ENCODE peak calls at places on chromosomes 1 and 21, in six cellular contexts. I, M, C, A, P and W are unnamed samples.

GRCh38 chr21:27110956-27111355 is 144.1 kb upstream of the ADAMTS5 start:
- DNase-seq in M (no peak), P (no peak), A (no peak), C (no peak), I (no peak), W (no peak)

GRCh38 chr1:243917863-243918565 is 68.0 kb upstream of the AKT3 start:
- DNase-seq in P (no peak), A (no peak), M (no peak), I (no peak), C (no peak), W (no peak)

GRCh38 chr1:116737020-116737854 is 17.0 kb upstream of the CD2 start:
- DNase-seq in C (peak; percentile 83), A (peak; percentile 18), P (peak; percentile 7), I (peak; percentile 10), M (peak; percentile 68), W (peak; percentile 76)

GRCh38 chr21:38376235-38376634 is 119.4 kb downstream of the KCNJ15 start:
- DNase-seq in I (no peak), M (no peak), C (no peak), P (no peak), A (no peak), W (no peak)

GRCh38 chr1:18946550-18947381 is 9.7 kb downstream of the IFFO2 start:
- DNase-seq in P (no peak), A (no peak), M (no peak), I (no peak), C (no peak), W (no peak)

GRCh38 chr21:17673261-17674020 is 60.7 kb upstream of the BTG3 start:
- DNase-seq in M (no peak), A (no peak), I (no peak), C (no peak), P (no peak), W (no peak)

GRCh38 chr1:154495496-154496273 is 6.3 kb upstream of the TDRD10 start:
- DNase-seq in P (no peak), M (no peak), C (no peak), A (no peak), I (no peak), W (no peak)

GRCh38 chr21:44892536-44893277 is 19.2 kb upstream of the PTTG1IP start:
- DNase-seq in C (peak; percentile 86), P (no peak), I (peak; percentile 26), M (peak; percentile 93), A (no peak), W (peak; percentile 81)

GRCh38 chr1:199311478-199312242 is 672.8 kb downstream of the PTPRC start:
- DNase-seq in I (no peak), C (no peak), M (no peak), A (no peak), P (no peak), W (no peak)

GRCh38 chr1:201461783-201462441 is 7.1 kb downstream of the PHLDA3 start:
- DNase-seq in I (peak; percentile 68), A (peak; percentile 71), P (peak; percentile 56), C (no peak), M (no peak), W (peak; percentile 89)

GRCh38 chr1:245837741-245838140 is 669.3 kb downstream of the SMYD3 start:
- DNase-seq in C (no peak), I (no peak), A (no peak), P (no peak), M (no peak), W (no peak)
- TF ChIP-seq SIN3A in C (no peak), I (no peak), A (no peak), P (no peak), M (no peak), W (no peak)

DNA sequence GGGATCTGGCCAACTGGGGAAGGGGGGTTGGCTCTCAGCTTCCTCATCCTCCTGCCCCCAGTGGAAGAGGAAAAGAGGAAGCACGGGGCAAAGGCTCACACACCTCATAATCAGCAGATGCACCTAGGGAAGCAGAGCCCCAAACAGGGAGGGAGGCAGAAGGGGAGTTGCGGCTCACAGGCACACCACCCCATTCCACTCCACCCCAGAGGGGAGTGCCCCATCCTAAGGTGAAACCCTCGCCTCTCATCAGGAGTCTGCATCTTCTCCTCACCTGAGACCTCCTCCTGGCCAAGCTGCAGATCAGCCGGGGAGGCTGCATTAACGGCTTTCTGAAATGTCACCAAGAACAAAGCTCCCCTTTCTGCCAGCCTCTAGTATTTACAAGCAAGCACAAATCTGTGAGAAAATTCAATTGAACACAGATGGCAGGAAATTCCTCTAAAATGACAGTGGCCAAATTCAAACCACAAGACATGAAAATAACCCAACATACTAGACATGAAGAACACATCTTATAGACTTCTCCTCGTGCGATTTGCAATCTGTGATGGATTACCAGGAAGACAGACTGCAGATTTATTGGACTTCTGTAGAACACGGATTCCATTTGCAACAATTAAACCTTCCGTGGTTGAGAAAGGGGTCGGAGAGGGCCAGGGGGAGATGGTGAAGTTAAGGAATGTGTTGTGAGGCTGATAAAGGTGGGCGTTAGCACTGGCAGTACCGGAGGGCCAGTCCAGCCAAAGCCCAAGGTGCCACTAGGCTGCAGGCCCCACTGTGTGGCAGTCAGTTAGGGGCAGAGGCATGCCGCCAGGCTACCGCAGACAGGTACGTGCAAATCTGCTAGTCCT is 82.7 kb downstream of the GLIS1 start:
- DNase-seq in I (no peak), P (no peak), C (peak; percentile 44), M (no peak), A (no peak), W (no peak)
- TF ChIP-seq SIN3A in I (no peak), P (no peak), C (no peak), M (no peak), A (no peak), W (no peak)

GRCh38 chr1:67307251-67308060 is at the start of gene IL12RB2:
- DNase-seq in A (no peak), I (no peak), C (peak; percentile 85), P (no peak), M (peak; percentile 61), W (no peak)
- TF ChIP-seq SIN3A in A (no peak), I (no peak), C (no peak), P (no peak), M (no peak), W (no peak)

GRCh38 chr1:114671939-114672275 is 2.1 kb upstream of the DENND2C start:
- DNase-seq in I (no peak), A (no peak), M (no peak), C (no peak), P (no peak), W (no peak)
- TF ChIP-seq SIN3A in I (no peak), A (no peak), M (no peak), C (no peak), P (no peak), W (no peak)

DNA sequence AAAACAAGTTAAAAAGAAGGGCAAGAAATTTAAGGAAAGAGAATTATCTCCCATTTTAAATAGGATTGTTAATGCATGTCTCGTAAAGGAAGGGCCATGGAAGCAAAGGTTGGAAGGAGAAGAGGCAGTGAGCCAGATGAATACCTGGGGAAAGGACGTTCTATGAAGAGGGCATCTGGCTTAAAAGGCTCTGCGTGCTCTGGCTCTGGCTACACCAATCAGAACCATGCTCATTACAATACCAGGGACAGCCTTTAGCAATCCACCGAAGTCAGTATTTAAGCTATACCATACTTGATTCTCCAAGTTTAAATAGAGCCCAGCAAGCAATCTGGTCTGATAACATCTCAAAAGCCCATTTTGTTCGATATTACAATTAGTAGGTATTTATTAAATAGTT is 58.5 kb upstream of the C1orf87 start:
- DNase-seq in I (no peak), M (no peak), P (no peak), C (no peak), A (no peak), W (no peak)
- TF ChIP-seq SIN3A in I (no peak), M (no peak), P (no peak), C (no peak), A (no peak), W (no peak)

GRCh38 chr1:51316113-51316763 is 14.1 kb downstream of the TTC39A start:
- DNase-seq in M (no peak), C (no peak), A (no peak), I (no peak), P (no peak), W (no peak)

GRCh38 chr1:51313268-51313852 is 17.0 kb downstream of the TTC39A start:
- DNase-seq in A (no peak), I (no peak), C (peak; percentile 46), P (no peak), M (no peak), W (no peak)

GRCh38 chr1:51312718-51313117 is 17.6 kb downstream of the TTC39A start:
- DNase-seq in C (no peak), I (no peak), P (no peak), A (no peak), M (no peak), W (no peak)

GRCh38 chr1:51314974-51315373 is 15.4 kb downstream of the TTC39A start:
- DNase-seq in I (no peak), A (no peak), P (no peak), C (no peak), M (no peak), W (no peak)

DNA sequence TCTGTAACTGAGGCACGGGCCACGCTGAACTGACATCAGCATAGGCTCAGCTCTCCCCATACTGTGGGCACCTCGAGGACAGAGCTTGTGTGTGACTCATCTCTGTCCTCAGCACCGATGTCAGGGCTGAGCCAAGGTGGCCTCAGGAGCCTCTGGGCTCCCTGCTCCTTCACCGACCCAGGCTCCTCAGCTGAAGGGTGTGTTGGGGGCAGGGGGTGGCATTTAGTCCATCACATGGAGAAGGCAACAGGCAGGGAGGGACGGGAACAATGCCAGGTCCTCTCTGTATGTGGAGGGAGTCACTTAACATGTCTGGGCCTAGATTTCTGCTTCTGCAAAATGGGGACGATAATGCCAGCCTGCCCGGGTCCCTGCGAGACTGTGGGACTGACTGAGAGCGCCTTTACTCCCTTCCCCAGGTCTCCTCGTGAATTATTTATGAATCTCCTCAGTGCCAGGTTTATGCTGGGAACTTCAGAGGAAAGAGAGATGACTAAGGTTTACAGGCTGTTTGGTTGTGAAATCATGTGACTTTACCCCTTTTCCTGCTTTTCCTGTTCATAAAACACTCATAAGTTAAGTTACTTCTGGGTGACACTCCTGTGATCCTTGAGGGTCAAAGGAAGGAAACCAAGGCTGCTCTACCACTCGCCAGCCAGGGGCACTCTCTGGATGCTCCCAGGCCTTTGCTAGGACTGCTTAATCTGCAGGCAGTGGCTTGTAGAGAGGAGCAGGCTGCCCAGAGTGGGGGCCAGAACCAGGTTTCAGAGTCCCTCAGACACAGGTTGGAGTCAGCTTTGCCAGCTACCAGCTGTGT is 16.2 kb downstream of the TTC39A start:
- DNase-seq in P (no peak), M (no peak), I (no peak), A (no peak), C (no peak), W (no peak)
- TF ChIP-seq SIN3A in P (no peak), M (no peak), I (no peak), A (no peak), C (no peak), W (no peak)

DNA sequence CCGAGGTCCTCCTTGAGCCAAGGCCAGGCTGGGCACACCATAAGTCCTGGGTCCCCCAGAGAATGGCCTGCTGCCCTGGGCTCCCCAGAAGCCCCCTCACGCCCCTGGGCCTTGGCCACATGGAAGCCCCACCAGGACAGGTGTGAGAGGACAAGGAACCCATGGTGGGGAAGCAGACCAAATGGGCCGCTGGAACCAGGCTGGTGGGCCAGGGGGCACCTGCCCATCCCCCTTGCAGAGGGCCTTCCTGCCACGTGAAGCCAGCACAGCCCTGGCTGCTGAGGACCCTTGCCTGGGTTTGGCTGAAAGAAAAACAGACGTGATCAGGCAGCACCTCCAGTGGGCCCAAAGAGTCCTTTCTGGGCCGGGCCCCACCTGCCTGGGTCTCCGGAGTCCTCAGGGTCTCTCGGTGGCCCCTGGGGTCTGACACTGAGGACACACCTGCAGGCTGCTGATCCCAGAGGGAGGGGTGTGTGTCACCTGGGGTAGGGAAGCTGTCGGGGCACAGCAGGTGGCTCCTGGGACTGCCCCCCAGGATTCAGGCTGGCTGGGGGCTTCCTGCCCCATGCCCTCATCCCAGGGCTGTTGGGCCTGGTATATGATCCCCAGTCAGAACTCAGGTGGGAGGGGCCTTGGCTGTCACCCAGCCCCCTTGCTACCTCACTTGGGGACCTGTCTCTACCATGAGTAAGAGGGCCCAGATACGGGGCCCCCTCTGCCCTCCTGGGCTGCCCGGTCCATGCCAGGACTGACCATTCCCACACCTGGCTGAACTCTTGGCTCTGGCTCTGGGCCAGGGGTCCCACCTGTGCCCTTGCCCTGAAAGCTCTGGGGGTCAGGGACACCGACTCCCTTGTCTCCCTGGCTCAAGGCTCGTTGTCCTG is 3.3 kb upstream of the SMYD3 start:
- DNase-seq in M (no peak), C (no peak), P (no peak), A (no peak), I (no peak), W (no peak)
- TF ChIP-seq SIN3A in M (no peak), C (no peak), P (no peak), A (no peak), I (no peak), W (no peak)